ENCODE peak calls at places on chromosomes 13 and 19, in five cellular contexts. T is A549, F is K562, C is HepG2, J is GM12878. I is an unnamed sample.
A peak's percentile ranks its signal among the peaks of the same experiment; 100 is the strongest.

GRCh38 chr13:47252627-47253026 is 355.8 kb upstream of the HTR2A start:
- DNase-seq in J (no peak), T (no peak), F (no peak), C (no peak), I (no peak)

GRCh38 chr13:57631607-57632275 is at the start of gene PCDH17:
- DNase-seq in T (no peak), C (no peak), F (no peak), J (no peak), I (peak; percentile 54)

GRCh38 chr13:51729853-51730553 is 74.0 kb downstream of the DHRS12 start:
- DNase-seq in J (no peak), F (peak; percentile 3), T (peak; percentile 21), C (peak; percentile 70), I (no peak)

GRCh38 chr13:112324121-112324520 is 52.0 kb upstream of the SPACA7 start:
- DNase-seq in J (no peak), C (no peak), T (no peak), F (no peak), I (no peak)

GRCh38 chr13:60990032-60990733 is 425.5 kb downstream of the PCDH20 start:
- DNase-seq in J (no peak), C (peak; percentile 12), T (peak; percentile 12), F (no peak), I (peak; percentile 63)

GRCh38 chr19:32691952-32692726 is 518 bp downstream of the NUDT19 start:
- DNase-seq in C (no peak), J (no peak), F (peak; percentile 76), T (peak; percentile 85), I (peak; percentile 61)

GRCh38 chr13:101624210-101624922 is 171.9 kb downstream of the ITGBL1 start:
- DNase-seq in J (no peak), C (no peak), F (no peak), T (no peak), I (peak; percentile 22)

GRCh38 chr13:110140099-110140498 is 166.9 kb downstream of the COL4A1 start:
- DNase-seq in C (no peak), T (no peak), F (no peak), J (no peak), I (no peak)

GRCh38 chr19:7681336-7682174 is 922 bp downstream of the TRAPPC5 start:
- DNase-seq in T (peak; percentile 77), C (peak; percentile 77), F (peak; percentile 62), J (no peak), I (peak; percentile 84)
- TF ChIP-seq ESRRA in T (no peak), C (no peak), F (no peak), J (no peak), I (no peak)

GRCh38 chr13:35961002-35961401 is 170.2 kb downstream of the DCLK1 start:
- DNase-seq in J (no peak), F (no peak), C (no peak), T (no peak), I (no peak)
- TF ChIP-seq ESRRA in J (no peak), F (no peak), C (no peak), T (no peak), I (no peak)

DNA sequence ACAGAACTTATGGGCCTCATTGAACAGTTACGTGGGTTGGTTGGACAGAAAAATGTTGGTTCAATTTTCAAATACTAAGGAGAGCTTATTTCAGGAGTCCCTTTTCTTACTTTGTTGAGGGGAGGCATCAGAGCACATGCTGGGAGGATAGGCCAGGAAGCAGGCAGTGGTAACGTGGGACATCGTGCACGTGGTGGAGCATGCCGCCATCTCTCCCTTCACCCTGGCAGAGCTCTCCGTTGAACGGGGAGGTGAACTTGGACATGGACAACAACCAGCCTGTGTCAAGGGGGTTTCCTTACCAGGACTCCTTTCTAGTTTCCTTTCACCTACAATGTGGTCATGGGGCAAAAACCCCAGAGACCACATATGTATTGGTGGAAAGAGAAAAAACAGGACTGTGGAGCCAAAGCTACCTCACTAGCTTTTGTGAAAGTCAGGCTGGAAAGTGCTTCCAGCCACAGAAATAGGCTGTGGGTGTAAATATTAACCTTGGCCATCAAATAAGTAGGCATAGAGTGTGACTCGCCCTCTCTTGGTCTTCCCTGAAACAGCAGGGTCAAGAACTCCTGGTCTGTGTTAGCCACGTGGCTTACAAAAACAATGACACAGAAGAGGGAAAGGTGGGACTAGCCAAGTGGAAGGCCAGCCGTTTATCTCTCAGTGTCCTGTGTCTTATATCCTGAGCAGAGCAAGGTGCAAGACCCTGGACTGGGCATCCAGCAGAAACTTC is 14.4 kb downstream of the MICOS13 start:
- DNase-seq in F (no peak), J (peak; percentile 20), T (peak; percentile 68), C (peak; percentile 69), I (no peak)
- TF ChIP-seq ESRRA in F (no peak), J (no peak), T (no peak), C (no peak), I (no peak)

DNA sequence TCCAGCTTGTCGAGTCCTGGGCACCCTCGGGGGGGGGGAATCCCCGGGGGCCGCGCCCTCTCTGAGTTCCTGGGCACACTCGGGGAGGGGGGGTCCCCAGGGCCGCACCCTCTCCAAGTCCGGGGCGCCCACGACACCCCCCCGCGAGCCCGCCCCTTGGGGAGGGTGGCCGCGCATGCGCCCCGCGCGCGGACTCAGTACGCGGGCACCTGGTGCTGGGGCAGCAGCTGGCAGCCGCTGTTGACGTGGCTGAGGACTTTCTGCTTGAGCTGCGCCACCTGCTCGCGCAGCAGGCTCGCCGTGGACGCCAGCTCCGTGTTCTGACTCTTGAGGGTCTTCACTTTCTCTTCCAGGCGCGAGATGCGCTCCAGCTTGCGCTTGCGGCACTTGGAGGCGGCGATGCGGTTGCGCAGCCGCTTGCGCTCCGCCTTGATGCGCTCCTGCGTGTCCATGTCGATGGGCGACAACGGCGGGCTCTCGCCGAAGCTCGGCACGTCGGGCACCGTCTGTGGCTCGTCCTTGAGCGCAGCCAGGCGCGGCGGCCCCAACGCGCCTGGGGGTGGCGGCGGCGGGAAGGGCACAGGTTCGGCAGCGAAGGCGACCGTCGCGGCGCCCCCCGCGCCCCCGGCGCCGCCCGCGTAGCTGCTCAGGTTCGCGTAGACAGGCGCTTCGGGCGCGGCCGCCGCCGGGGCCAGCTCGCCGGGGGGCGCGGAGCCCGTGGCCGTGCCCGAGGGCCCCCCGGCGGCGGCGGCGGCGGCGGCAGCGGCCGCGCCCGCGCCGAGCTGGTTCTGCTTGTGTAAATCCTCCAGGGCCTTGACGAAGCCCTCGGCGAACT is 958 bp downstream of the JUND start:
- DNase-seq in F (peak; percentile 80), T (peak; percentile 76), J (no peak), C (peak; percentile 52), I (peak; percentile 53)
- TF ChIP-seq ESRRA in F (no peak), T (no peak), J (no peak), C (no peak), I (no peak)

GRCh38 chr19:47272448-47273312 is 2.0 kb upstream of the INAFM1 start:
- DNase-seq in C (no peak), T (no peak), J (no peak), F (peak; percentile 84), I (no peak)
- TF ChIP-seq ESRRA in C (no peak), T (no peak), J (no peak), F (no peak), I (no peak)

DNA sequence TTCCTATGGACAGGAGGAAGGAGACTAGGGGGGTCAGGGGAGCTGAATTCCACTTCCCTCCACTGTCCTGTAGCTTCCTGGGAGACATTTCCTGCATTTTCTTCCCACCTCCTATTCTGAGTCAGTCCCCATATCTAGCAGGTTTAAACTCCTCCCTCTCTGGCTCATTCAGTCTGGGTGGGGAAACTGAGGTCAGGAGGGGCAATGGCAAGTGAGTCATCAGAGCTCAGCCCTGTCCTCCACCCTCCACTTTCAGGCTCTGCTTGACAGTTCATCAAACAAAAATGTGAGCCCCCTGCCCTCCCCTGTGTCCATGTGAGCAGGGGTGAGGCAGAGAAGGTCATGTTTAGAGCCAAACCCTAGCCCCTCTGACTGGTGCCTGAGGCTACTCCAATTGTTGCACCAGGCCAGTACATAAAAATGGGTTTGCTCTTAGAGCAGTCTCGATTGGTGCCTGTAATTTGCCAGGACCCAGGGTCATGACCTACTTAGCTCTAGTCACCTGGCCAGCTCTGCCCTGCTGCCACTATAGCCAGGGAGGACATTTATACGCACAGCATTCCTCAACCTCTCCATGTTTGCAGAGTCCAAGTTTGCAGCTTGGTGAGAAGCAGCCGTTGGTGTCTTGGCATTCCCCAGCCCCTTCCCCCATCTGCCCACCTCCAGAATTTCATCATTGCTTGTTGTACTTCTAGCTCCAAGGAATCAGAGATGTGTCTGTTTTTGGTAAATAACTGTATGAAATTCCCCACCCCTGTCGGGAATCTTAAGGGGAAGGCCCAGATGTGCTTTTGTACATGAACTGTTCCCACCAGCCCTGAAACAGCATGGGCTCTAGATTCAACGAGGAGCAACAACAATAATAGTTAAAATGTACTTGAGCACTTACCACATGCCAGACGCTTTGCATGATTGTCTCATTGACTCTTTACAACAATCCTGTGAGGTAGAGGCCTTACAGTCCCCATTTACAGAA is 20.7 kb downstream of the SAMD4B start:
- DNase-seq in F (no peak), J (no peak), C (no peak), T (no peak), I (no peak)
- TF ChIP-seq ESRRA in F (no peak), J (no peak), C (no peak), T (no peak), I (no peak)

GRCh38 chr19:33771308-33772101 is 25.2 kb upstream of the KCTD15 start:
- DNase-seq in C (peak; percentile 50), T (peak; percentile 80), J (no peak), F (peak; percentile 82), I (peak; percentile 81)
- TF ChIP-seq ESRRA in C (no peak), T (no peak), J (no peak), F (no peak), I (no peak)

DNA sequence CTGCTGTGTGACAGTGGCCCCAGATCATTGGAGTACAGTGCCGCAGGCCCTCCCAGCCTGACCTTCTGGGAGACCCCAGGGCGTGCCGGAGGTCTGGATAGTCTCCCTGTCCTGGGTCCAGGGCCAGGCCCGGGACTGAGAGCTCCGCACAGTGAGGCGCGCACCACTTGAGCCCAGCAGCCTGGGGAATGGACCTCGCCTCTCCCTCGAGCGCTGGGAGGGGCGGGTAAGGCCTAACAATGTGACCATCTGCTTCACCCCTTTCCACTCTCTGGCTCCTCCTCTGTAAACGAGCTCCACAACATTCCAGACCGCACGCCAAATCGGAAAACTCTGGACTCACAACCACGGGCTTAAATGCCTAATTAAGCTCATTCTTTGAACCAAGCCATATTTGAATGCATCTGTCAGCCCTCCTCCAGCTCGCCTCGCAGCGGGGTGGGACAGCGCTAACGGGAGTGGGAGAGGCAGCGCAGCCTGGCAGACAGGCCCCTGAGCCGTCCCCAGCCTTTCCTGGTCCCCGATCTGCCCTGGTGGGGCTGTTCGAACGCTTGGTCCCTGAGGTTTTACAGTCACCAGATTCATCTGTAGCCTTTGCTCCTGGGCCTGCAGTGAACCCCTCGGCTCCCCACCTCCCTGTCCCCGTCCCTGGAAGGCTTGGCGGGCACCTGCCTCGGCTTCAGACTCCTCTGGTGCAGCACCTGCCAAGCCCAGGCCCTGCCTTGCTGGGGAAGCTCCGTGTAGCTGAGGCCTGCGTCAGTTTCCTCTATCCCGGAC is 120.7 kb upstream of the VSTM2B start:
- DNase-seq in C (no peak), J (no peak), T (no peak), F (no peak), I (peak; percentile 50)
- TF ChIP-seq ESRRA in C (no peak), J (no peak), T (no peak), F (no peak), I (no peak)

I was measured in WTC11.